ENCODE peak calls at places on chromosomes 7 and 10, in six cellular contexts. K is AG09309, P is Panc1, D is AG10803, J is A549, R is cardiac fibroblast. I is an unnamed sample.

GRCh38 chr10:7525314-7526016 is 114.6 kb upstream of the SFMBT2 start:
- DNase-seq in K (peak; percentile 40), P (peak; percentile 62), D (peak; percentile 70), J (peak; percentile 64), R (peak; percentile 76), I (peak; percentile 32)

GRCh38 chr7:101399759-101400158 is 37.1 kb downstream of the COL26A1 start:
- DNase-seq in K (peak; percentile 16), P (no peak), D (peak; percentile 38), J (no peak), R (peak; percentile 13), I (no peak)

GRCh38 chr7:21318190-21318915 is 109.5 kb upstream of the SP4 start:
- DNase-seq in K (no peak), P (no peak), D (no peak), J (no peak), R (peak; percentile 38), I (no peak)

GRCh38 chr10:22461891-22462290 is 116.6 kb downstream of the SPAG6 start:
- DNase-seq in K (no peak), P (no peak), D (peak; percentile 29), J (no peak), R (no peak), I (no peak)

GRCh38 chr7:28685660-28686417 is 272.3 kb downstream of the TRIL start:
- DNase-seq in K (peak; percentile 96), P (peak; percentile 92), D (peak; percentile 98), J (peak; percentile 78), R (peak; percentile 99), I (peak; percentile 96)

GRCh38 chr7:128879939-128880746 is 17.5 kb downstream of the ATP6V1F start:
- DNase-seq in K (no peak), P (no peak), D (peak; percentile 58), J (peak; percentile 96), R (peak; percentile 71), I (no peak)

GRCh38 chr10:112525215-112525614 is 78.2 kb downstream of the VTI1A start:
- DNase-seq in K (no peak), P (no peak), D (no peak), J (no peak), R (peak; percentile 33), I (no peak)

GRCh38 chr10:111037868-111038267 is 39.0 kb upstream of the ADRA2A start:
- DNase-seq in K (no peak), P (no peak), D (no peak), J (peak; percentile 5), R (peak; percentile 31), I (no peak)

GRCh38 chr7:133854739-133855138 is 272.4 kb upstream of the LRGUK start:
- DNase-seq in K (no peak), P (no peak), D (peak; percentile 72), J (peak; percentile 27), R (peak; percentile 81), I (no peak)

GRCh38 chr10:103750836-103751235 is 104.5 kb downstream of the SH3PXD2A start:
- DNase-seq in K (no peak), P (no peak), D (no peak), J (no peak), R (no peak), I (no peak)

GRCh38 chr7:158973440-158973839 is 117.1 kb downstream of the DYNC2I1 start:
- DNase-seq in K (no peak), P (no peak), D (no peak), J (no peak), R (no peak), I (no peak)

GRCh38 chr7:129925416-129926002 is 27.3 kb downstream of the UBE2H start:
- DNase-seq in K (no peak), P (no peak), D (peak; percentile 68), J (no peak), R (peak; percentile 88), I (no peak)

GRCh38 chr7:94212160-94212559 is 182.5 kb upstream of the COL1A2 start:
- DNase-seq in K (no peak), P (no peak), D (no peak), J (no peak), R (no peak), I (no peak)

GRCh38 chr7:70668606-70669358 is 463.2 kb upstream of the GALNT17 start:
- DNase-seq in K (no peak), P (no peak), D (no peak), J (no peak), R (no peak), I (no peak)

DNA sequence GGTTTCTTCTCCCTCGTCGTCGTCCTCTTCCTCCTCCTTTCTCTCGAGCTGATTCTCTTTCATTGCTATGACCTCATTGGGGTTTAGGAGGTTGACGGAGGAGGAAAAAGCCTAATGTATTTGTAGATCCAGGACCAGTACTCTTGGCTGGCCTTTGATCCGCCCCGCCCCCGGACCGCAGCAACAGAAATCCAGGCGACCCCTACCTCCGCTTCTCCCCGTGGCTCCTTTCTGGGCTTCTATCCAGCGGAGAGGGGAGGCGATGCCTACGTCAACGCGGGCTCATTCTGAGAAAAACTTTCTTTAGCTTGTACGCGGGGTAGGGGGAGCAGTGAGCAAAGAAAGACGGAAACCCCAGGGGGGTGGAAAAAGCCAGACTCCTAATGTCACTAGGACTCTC is at the start of gene TMEM196:
- DNase-seq in K (no peak), P (no peak), D (no peak), J (no peak), R (no peak), I (no peak)
- H3K4me3 ChIP-seq in K (no peak within 1 kb of the TSS), P (peak within 1 kb of the TSS; percentile 16), D (no peak within 1 kb of the TSS), J (peak within 1 kb of the TSS; percentile 43), R (no peak within 1 kb of the TSS), I (peak within 1 kb of the TSS; percentile 61)

GRCh38 chr10:24723386-24723787 is 300 bp downstream of the ARHGAP21 start:
- DNase-seq in K (no peak), P (no peak), D (peak; percentile 41), J (peak; percentile 21), R (peak; percentile 26), I (no peak)
- H3K4me3 ChIP-seq in K (peak overlapping the region; percentile 83), P (peak overlapping the region; percentile 77), D (peak overlapping the region; percentile 89), J (peak overlapping the region; percentile 86), R (peak overlapping the region; percentile 73), I (peak overlapping the region; percentile 85)

DNA sequence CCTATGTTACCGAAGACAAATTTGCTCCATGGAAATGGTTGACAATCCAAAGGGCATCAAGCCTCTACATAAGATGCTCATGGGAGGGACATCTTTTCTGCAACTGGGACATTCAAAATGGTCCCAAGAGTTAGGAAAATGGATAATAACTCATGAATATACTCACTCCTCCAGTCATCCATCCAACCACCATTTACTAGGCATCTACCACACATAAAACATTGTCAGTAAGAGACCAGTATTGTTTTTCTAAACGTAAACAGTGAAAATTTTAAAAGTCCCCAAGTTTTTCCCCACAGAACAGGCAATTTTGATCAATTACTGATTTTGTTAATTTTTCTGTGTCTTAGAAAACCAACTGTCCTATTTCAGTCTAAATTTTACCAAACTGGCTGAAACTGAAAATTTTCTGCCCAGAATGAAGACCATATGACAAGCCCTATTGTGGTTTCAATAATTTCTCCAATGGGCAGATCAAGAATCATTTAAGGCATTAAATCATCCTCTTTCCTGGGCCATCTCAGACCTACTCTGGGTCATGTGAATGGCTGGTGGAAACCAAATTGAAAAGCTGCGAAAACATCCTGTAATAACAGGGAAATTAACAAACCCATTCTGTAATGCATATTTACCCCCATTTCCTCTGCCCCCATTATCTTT is 24.2 kb downstream of the PIK3AP1 start:
- DNase-seq in K (no peak), P (no peak), D (no peak), J (no peak), R (no peak), I (no peak)
- H3K4me3 ChIP-seq in K (no peak overlapping the region), P (no peak overlapping the region), D (no peak overlapping the region), J (no peak overlapping the region), R (no peak overlapping the region), I (no peak overlapping the region)

GRCh38 chr10:13441476-13441875 is 87.3 kb downstream of the BEND7 start:
- DNase-seq in K (no peak), P (no peak), D (no peak), J (no peak), R (no peak), I (no peak)

GRCh38 chr10:13440709-13441061 is 88.1 kb downstream of the BEND7 start:
- DNase-seq in K (no peak), P (peak; percentile 8), D (no peak), J (no peak), R (no peak), I (no peak)

GRCh38 chr10:13437026-13437555 is 89.0 kb upstream of the SEPHS1 start:
- DNase-seq in K (no peak), P (no peak), D (no peak), J (no peak), R (no peak), I (peak; percentile 48)

GRCh38 chr10:13439313-13439712 is 89.5 kb downstream of the BEND7 start:
- DNase-seq in K (no peak), P (no peak), D (no peak), J (no peak), R (no peak), I (no peak)

DNA sequence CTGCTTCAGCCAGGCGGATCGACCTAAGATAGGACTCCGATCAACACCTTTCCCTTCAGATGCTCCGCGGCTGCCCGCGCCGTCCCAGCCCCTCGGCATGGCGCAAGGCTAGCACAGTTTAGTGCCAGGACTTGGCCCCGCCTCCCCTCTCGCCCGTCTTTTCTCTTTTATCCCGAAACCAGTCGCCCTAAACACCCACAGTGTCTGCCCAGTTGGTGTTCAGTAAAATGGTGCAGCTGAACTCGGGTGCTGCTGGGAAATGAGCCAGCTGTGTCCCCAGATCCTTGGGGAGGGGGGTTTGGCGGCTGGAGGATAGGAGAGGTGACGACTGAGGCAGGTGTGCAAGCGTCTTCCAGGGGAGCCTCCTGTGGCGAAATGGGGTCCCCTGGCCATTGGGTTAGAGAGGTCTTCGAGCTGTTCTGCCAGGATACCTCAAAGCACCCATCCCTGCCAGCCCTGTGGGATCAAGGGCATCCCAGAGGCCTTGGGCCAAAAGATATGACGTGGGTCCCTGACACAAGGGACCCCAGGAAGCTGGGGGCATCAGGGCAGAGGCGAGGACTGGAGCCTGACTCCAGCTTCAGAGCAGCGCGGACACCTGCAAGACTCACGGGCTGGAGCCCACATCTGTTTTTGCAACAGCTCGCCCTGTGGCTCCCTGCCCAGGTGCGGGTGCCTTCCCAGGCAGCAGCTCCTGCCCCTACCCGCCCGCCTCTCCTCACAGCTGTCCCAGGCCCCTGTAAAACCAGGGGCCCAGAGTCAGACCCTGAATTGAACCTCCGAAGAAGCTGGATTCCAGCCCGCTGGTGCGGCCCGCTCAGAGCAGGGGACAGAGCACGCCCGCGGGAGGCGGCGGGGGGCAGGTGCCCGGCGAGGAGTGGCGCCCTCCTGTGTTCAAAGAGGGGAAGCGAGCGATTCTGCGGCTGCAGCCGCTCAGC is 88.8 kb downstream of the BEND7 start:
- DNase-seq in K (no peak), P (no peak), D (peak; percentile 15), J (peak; percentile 69), R (peak; percentile 40), I (no peak)
- H3K4me3 ChIP-seq in K (peak overlapping the region; percentile 17), P (peak overlapping the region; percentile 16), D (peak overlapping the region; percentile 38), J (peak overlapping the region; percentile 45), R (no peak overlapping the region), I (peak overlapping the region; percentile 44)

I was measured in epithelial cell of proximal tubule.